ENCODE peak calls at places on chromosomes 1 and 21, in eight cellular contexts. One of them, this sample, is unnamed.

GRCh38 chr1:66283583-66284041 is 250.3 kb upstream of the SGIP1 start:
- DNase-seq in brain microvascular endothelial cell: no peak
- DNase-seq in IMR-90: peak
- DNase-seq in lower lobe of right lung: no peak
- DNase-seq in endothelial cell of umbilical vein: no peak
- DNase-seq in pancreas: no peak
- DNase-seq in tibial artery: no peak
- DNase-seq in epithelial cell of esophagus: peak
- DNase-seq in this sample: no peak

GRCh38 chr1:111990026-111990877 is 784 bp upstream of the KCND3 start:
- DNase-seq in lower lobe of right lung: peak
- DNase-seq in IMR-90: no peak
- DNase-seq in pancreas: peak
- DNase-seq in brain microvascular endothelial cell: no peak
- DNase-seq in epithelial cell of esophagus: peak
- DNase-seq in tibial artery: peak
- DNase-seq in endothelial cell of umbilical vein: no peak
- DNase-seq in this sample: peak

GRCh38 chr1:159823401-159823800 is 3.3 kb upstream of the SLAMF8 start:
- DNase-seq in brain microvascular endothelial cell: no peak
- DNase-seq in IMR-90: no peak
- DNase-seq in tibial artery: no peak
- DNase-seq in epithelial cell of esophagus: no peak
- DNase-seq in pancreas: no peak
- DNase-seq in endothelial cell of umbilical vein: no peak
- DNase-seq in lower lobe of right lung: no peak
- DNase-seq in this sample: no peak

GRCh38 chr21:37984416-37984815 is 68.2 kb upstream of the KCNJ6 start:
- DNase-seq in endothelial cell of umbilical vein: no peak
- DNase-seq in epithelial cell of esophagus: no peak
- DNase-seq in IMR-90: no peak
- DNase-seq in brain microvascular endothelial cell: no peak
- DNase-seq in pancreas: no peak
- DNase-seq in lower lobe of right lung: no peak
- DNase-seq in tibial artery: no peak
- DNase-seq in this sample: no peak

GRCh38 chr21:38498057-38498833 is at the start of gene ERG:
- DNase-seq in lower lobe of right lung: no peak
- DNase-seq in brain microvascular endothelial cell: no peak
- DNase-seq in epithelial cell of esophagus: no peak
- DNase-seq in endothelial cell of umbilical vein: peak
- DNase-seq in IMR-90: no peak
- DNase-seq in tibial artery: no peak
- DNase-seq in pancreas: no peak
- DNase-seq in this sample: no peak

GRCh38 chr1:38140025-38140487 is 93.5 kb upstream of the POU3F1 start:
- DNase-seq in pancreas: no peak
- DNase-seq in lower lobe of right lung: no peak
- DNase-seq in IMR-90: peak
- DNase-seq in epithelial cell of esophagus: no peak
- DNase-seq in tibial artery: no peak
- DNase-seq in brain microvascular endothelial cell: no peak
- DNase-seq in endothelial cell of umbilical vein: no peak
- DNase-seq in this sample: no peak

GRCh38 chr1:180786633-180787032 is 126.1 kb upstream of the KIAA1614 start:
- DNase-seq in epithelial cell of esophagus: peak
- DNase-seq in brain microvascular endothelial cell: no peak
- DNase-seq in IMR-90: no peak
- DNase-seq in pancreas: no peak
- DNase-seq in tibial artery: no peak
- DNase-seq in endothelial cell of umbilical vein: no peak
- DNase-seq in lower lobe of right lung: no peak
- DNase-seq in this sample: no peak

GRCh38 chr1:182054698-182055326 is 6.7 kb downstream of the ZNF648 start:
- DNase-seq in pancreas: no peak
- DNase-seq in IMR-90: no peak
- DNase-seq in lower lobe of right lung: no peak
- DNase-seq in endothelial cell of umbilical vein: peak
- DNase-seq in brain microvascular endothelial cell: peak
- DNase-seq in epithelial cell of esophagus: peak
- DNase-seq in tibial artery: peak
- DNase-seq in this sample: no peak

GRCh38 chr1:59690531-59690930 is 124.2 kb upstream of the HOOK1 start:
- DNase-seq in epithelial cell of esophagus: no peak
- DNase-seq in endothelial cell of umbilical vein: no peak
- DNase-seq in IMR-90: no peak
- DNase-seq in pancreas: no peak
- DNase-seq in brain microvascular endothelial cell: no peak
- DNase-seq in tibial artery: no peak
- DNase-seq in lower lobe of right lung: no peak
- DNase-seq in this sample: no peak

DNA sequence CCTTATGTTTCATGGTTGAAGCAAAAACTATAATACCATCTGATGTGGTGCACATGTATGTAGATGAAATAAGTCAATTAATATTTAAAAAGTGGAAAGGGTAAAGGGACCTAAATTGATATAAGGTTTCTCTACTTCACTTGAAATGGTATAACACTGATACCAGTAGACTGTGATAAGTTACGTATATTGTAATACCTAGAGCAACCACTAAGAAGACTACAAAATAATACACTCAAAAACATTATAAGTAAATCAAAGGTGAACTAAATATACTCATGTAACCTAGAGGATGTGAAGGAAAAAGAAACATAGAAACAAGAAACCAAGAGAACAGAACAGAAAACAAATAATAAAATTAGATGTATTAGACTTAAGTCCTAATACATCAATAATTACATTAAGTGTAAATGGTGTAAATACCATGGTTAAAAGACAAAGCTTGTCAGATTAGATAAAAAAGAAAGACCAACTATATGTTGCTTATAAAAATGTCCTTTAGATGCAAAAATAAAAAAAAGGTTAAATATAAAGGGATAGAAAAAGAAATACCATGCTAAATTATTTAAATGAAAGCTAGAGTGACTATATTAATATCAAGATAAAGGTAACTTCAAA is 118.8 kb downstream of the LRRC7 start:
- DNase-seq in endothelial cell of umbilical vein: no peak
- DNase-seq in IMR-90: no peak
- DNase-seq in epithelial cell of esophagus: no peak
- DNase-seq in tibial artery: no peak
- DNase-seq in pancreas: no peak
- DNase-seq in lower lobe of right lung: no peak
- DNase-seq in brain microvascular endothelial cell: no peak
- DNase-seq in this sample: no peak
- TF ChIP-seq CTCF in endothelial cell of umbilical vein: no peak
- TF ChIP-seq CTCF in IMR-90: no peak
- TF ChIP-seq CTCF in epithelial cell of esophagus: no peak
- TF ChIP-seq CTCF in tibial artery: no peak
- TF ChIP-seq CTCF in pancreas: no peak
- TF ChIP-seq CTCF in lower lobe of right lung: no peak
- TF ChIP-seq CTCF in brain microvascular endothelial cell: no peak
- TF ChIP-seq CTCF in this sample: no peak

DNA sequence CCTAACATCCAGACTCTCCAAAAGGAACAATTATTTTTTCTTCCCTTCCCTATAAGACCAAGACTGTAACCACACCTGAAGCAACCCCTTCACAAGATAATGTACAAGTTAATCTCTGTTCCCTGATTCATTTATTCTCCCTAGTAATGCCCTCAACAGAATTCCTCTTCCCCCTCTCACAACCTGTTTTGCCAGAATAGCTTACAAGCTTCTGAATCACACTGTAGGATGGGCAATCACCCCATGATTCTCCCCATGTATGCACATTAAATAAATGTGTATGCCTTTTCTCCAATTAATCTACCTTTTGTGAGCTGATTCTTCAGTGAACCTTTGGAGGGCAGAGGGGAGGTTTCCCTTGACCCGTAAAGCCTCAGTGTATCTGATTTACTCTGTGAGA is 20.9 kb upstream of the RNF11 start:
- DNase-seq in lower lobe of right lung: no peak
- DNase-seq in tibial artery: no peak
- DNase-seq in endothelial cell of umbilical vein: no peak
- DNase-seq in brain microvascular endothelial cell: no peak
- DNase-seq in pancreas: no peak
- DNase-seq in epithelial cell of esophagus: peak
- DNase-seq in IMR-90: peak
- DNase-seq in this sample: no peak
- TF ChIP-seq CTCF in lower lobe of right lung: no peak
- TF ChIP-seq CTCF in tibial artery: no peak
- TF ChIP-seq CTCF in endothelial cell of umbilical vein: no peak
- TF ChIP-seq CTCF in brain microvascular endothelial cell: no peak
- TF ChIP-seq CTCF in pancreas: no peak
- TF ChIP-seq CTCF in epithelial cell of esophagus: no peak
- TF ChIP-seq CTCF in IMR-90: no peak
- TF ChIP-seq CTCF in this sample: no peak

GRCh38 chr1:203626910-203627246 is 246 bp downstream of the ATP2B4 start:
- DNase-seq in pancreas: peak
- DNase-seq in IMR-90: no peak
- DNase-seq in epithelial cell of esophagus: no peak
- DNase-seq in tibial artery: peak
- DNase-seq in endothelial cell of umbilical vein: no peak
- DNase-seq in lower lobe of right lung: peak
- DNase-seq in brain microvascular endothelial cell: no peak
- DNase-seq in this sample: no peak

GRCh38 chr1:203624341-203624712 is 2.3 kb upstream of the ATP2B4 start:
- DNase-seq in endothelial cell of umbilical vein: no peak
- DNase-seq in epithelial cell of esophagus: no peak
- DNase-seq in lower lobe of right lung: no peak
- DNase-seq in brain microvascular endothelial cell: no peak
- DNase-seq in pancreas: no peak
- DNase-seq in tibial artery: no peak
- DNase-seq in IMR-90: no peak
- DNase-seq in this sample: no peak

GRCh38 chr1:203628185-203628996 is 1.8 kb downstream of the ATP2B4 start:
- DNase-seq in brain microvascular endothelial cell: peak
- DNase-seq in epithelial cell of esophagus: peak
- DNase-seq in IMR-90: peak
- DNase-seq in pancreas: peak
- DNase-seq in lower lobe of right lung: peak
- DNase-seq in endothelial cell of umbilical vein: peak
- DNase-seq in tibial artery: peak
- DNase-seq in this sample: peak

GRCh38 chr1:203627819-203628184 is 1.2 kb downstream of the ATP2B4 start:
- DNase-seq in IMR-90: no peak
- DNase-seq in endothelial cell of umbilical vein: peak
- DNase-seq in brain microvascular endothelial cell: no peak
- DNase-seq in lower lobe of right lung: peak
- DNase-seq in epithelial cell of esophagus: peak
- DNase-seq in tibial artery: peak
- DNase-seq in pancreas: no peak
- DNase-seq in this sample: no peak

DNA sequence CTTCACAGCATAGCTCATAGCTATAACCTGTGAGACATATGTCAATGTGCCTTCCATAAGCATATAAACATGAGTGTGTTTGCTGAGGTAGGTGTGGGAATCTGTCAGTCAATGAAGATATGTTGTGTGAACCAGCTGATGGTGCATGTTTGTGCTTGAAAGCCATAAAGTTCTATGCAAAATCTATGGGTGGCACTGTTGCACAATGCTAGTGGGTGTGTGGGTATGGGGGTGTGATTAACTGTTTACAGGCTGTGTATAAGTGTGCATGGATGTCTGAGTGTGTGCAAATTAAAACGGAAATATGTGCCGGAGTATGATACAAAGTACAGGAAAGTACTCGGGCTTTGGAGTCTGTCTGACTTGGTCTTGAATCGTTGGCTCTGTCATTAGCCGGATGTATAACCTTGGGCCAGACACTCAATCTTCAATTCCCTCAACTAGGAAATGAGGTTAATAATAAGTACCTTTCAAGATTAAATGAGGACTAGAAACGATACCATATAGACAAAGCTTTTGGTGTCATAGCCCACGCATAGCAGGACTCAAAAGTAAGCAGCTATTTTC is 926 bp upstream of the ATP2B4 start:
- DNase-seq in epithelial cell of esophagus: peak
- DNase-seq in lower lobe of right lung: no peak
- DNase-seq in IMR-90: no peak
- DNase-seq in endothelial cell of umbilical vein: peak
- DNase-seq in brain microvascular endothelial cell: peak
- DNase-seq in tibial artery: no peak
- DNase-seq in pancreas: no peak
- DNase-seq in this sample: no peak
- TF ChIP-seq CTCF in epithelial cell of esophagus: no peak
- TF ChIP-seq CTCF in lower lobe of right lung: peak
- TF ChIP-seq CTCF in IMR-90: peak
- TF ChIP-seq CTCF in endothelial cell of umbilical vein: peak
- TF ChIP-seq CTCF in brain microvascular endothelial cell: no peak
- TF ChIP-seq CTCF in tibial artery: no peak
- TF ChIP-seq CTCF in pancreas: no peak
- TF ChIP-seq CTCF in this sample: peak

GRCh38 chr1:83515566-83516169 is 483.3 kb downstream of the TTLL7 start:
- DNase-seq in brain microvascular endothelial cell: no peak
- DNase-seq in lower lobe of right lung: no peak
- DNase-seq in epithelial cell of esophagus: no peak
- DNase-seq in pancreas: no peak
- DNase-seq in tibial artery: no peak
- DNase-seq in IMR-90: no peak
- DNase-seq in endothelial cell of umbilical vein: no peak
- DNase-seq in this sample: no peak

GRCh38 chr1:83516369-83516768 is 482.6 kb downstream of the TTLL7 start:
- DNase-seq in lower lobe of right lung: no peak
- DNase-seq in pancreas: no peak
- DNase-seq in epithelial cell of esophagus: no peak
- DNase-seq in IMR-90: no peak
- DNase-seq in brain microvascular endothelial cell: no peak
- DNase-seq in endothelial cell of umbilical vein: no peak
- DNase-seq in tibial artery: no peak
- DNase-seq in this sample: no peak

DNA sequence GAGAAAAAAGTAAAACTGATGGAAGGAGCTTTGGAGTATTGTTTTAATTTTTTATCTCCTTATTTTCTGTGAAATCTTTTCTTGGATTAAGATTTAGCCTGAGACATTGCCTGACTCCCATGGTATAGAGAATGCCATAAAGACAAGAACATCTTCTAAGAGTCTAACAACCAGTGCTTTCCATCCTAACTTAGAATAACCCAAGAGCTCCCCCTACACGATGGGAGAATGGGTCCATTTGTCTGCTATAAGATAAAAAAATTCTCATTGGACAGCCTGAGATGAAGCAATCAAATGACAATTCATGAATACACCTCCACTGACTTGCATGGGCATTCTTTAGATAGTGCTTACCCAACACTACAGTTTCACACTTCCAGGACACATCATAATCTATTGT is 478.1 kb downstream of the TTLL7 start:
- DNase-seq in IMR-90: no peak
- DNase-seq in epithelial cell of esophagus: peak
- DNase-seq in brain microvascular endothelial cell: no peak
- DNase-seq in endothelial cell of umbilical vein: no peak
- DNase-seq in lower lobe of right lung: no peak
- DNase-seq in tibial artery: no peak
- DNase-seq in pancreas: no peak
- DNase-seq in this sample: no peak
- TF ChIP-seq CTCF in IMR-90: no peak
- TF ChIP-seq CTCF in epithelial cell of esophagus: no peak
- TF ChIP-seq CTCF in brain microvascular endothelial cell: no peak
- TF ChIP-seq CTCF in endothelial cell of umbilical vein: no peak
- TF ChIP-seq CTCF in lower lobe of right lung: no peak
- TF ChIP-seq CTCF in tibial artery: no peak
- TF ChIP-seq CTCF in pancreas: no peak
- TF ChIP-seq CTCF in this sample: no peak